ENCODE peak calls at places on chromosomes 3 and 15, in four cellular contexts. One of them, this sample, is unnamed.

GRCh38 chr15:99143655-99144610 is 39.1 kb downstream of the SYNM start:
- DNase-seq in neural progenitor cell: peak; percentile 20
- DNase-seq in PC-3: no peak
- DNase-seq in DND-41: no peak
- DNase-seq in this sample: no peak

GRCh38 chr3:96347289-96347688 is 467.1 kb upstream of the EPHA6 start:
- DNase-seq in neural progenitor cell: no peak
- DNase-seq in PC-3: peak; percentile 64
- DNase-seq in DND-41: no peak
- DNase-seq in this sample: no peak

GRCh38 chr3:85567074-85567676 is 608.4 kb downstream of the CADM2 start:
- DNase-seq in neural progenitor cell: peak; percentile 82
- DNase-seq in PC-3: peak; percentile 71
- DNase-seq in DND-41: peak; percentile 27
- DNase-seq in this sample: no peak

GRCh38 chr3:192273611-192274010 is 453.7 kb downstream of the FGF12 start:
- DNase-seq in neural progenitor cell: no peak
- DNase-seq in PC-3: peak; percentile 16
- DNase-seq in DND-41: no peak
- DNase-seq in this sample: no peak

GRCh38 chr15:48191574-48192225 is at the start of gene CTXN2:
- DNase-seq in neural progenitor cell: peak; percentile 60
- DNase-seq in PC-3: no peak
- DNase-seq in DND-41: no peak
- DNase-seq in this sample: no peak

GRCh38 chr3:185532881-185533280 is 19.5 kb downstream of the LIPH start:
- DNase-seq in neural progenitor cell: peak; percentile 50
- DNase-seq in PC-3: no peak
- DNase-seq in DND-41: no peak
- DNase-seq in this sample: no peak

GRCh38 chr3:20060924-20061323 is 20.7 kb downstream of the KAT2B start:
- DNase-seq in neural progenitor cell: no peak
- DNase-seq in PC-3: peak; percentile 23
- DNase-seq in DND-41: no peak
- DNase-seq in this sample: no peak

GRCh38 chr3:189824629-189825312 is 193.6 kb downstream of the TP63 start:
- DNase-seq in neural progenitor cell: no peak
- DNase-seq in PC-3: peak; percentile 91
- DNase-seq in DND-41: no peak
- DNase-seq in this sample: no peak

GRCh38 chr15:38647683-38648082 is 83.1 kb upstream of the RASGRP1 start:
- DNase-seq in neural progenitor cell: peak; percentile 14
- DNase-seq in PC-3: peak; percentile 63
- DNase-seq in DND-41: no peak
- DNase-seq in this sample: no peak

GRCh38 chr3:195847061-195847950 is 35.6 kb upstream of the MUC4 start:
- DNase-seq in neural progenitor cell: no peak
- DNase-seq in PC-3: peak; percentile 55
- DNase-seq in DND-41: no peak
- DNase-seq in this sample: no peak

GRCh38 chr15:33473005-33473404 is 162.2 kb downstream of the RYR3 start:
- DNase-seq in neural progenitor cell: no peak
- DNase-seq in PC-3: no peak
- DNase-seq in DND-41: no peak
- DNase-seq in this sample: no peak

GRCh38 chr3:107969994-107970896 is 120.6 kb downstream of the CD47 start:
- DNase-seq in neural progenitor cell: no peak
- DNase-seq in PC-3: peak; percentile 90
- DNase-seq in DND-41: no peak
- DNase-seq in this sample: peak; percentile 13

GRCh38 chr3:15815696-15816095 is 17.9 kb upstream of the ANKRD28 start:
- DNase-seq in neural progenitor cell: peak; percentile 17
- DNase-seq in PC-3: peak; percentile 84
- DNase-seq in DND-41: no peak
- DNase-seq in this sample: no peak

GRCh38 chr3:33360136-33360825 is 79.9 kb downstream of the UBP1 start:
- DNase-seq in neural progenitor cell: no peak
- DNase-seq in PC-3: peak; percentile 95
- DNase-seq in DND-41: no peak
- DNase-seq in this sample: no peak

GRCh38 chr15:35289029-35289617 is 204.0 kb upstream of the NANOGP8 start:
- DNase-seq in neural progenitor cell: peak; percentile 63
- DNase-seq in PC-3: peak; percentile 74
- DNase-seq in DND-41: no peak
- DNase-seq in this sample: peak; percentile 17

GRCh38 chr3:30355622-30356021 is 250.8 kb upstream of the TGFBR2 start:
- DNase-seq in neural progenitor cell: peak; percentile 9
- DNase-seq in PC-3: no peak
- DNase-seq in DND-41: no peak
- DNase-seq in this sample: no peak

GRCh38 chr15:62432702-62433398 is 267.8 kb upstream of the C2CD4B start:
- DNase-seq in neural progenitor cell: no peak
- DNase-seq in PC-3: no peak
- DNase-seq in DND-41: no peak
- DNase-seq in this sample: no peak

GRCh38 chr15:67835349-67836133 is 4.3 kb downstream of the RNU6-1 start:
- DNase-seq in neural progenitor cell: peak; percentile 72
- DNase-seq in PC-3: no peak
- DNase-seq in DND-41: no peak
- DNase-seq in this sample: peak; percentile 32

GRCh38 chr3:159775372-159775961 is 213.2 kb upstream of the IL12A start:
- DNase-seq in neural progenitor cell: peak; percentile 77
- DNase-seq in PC-3: no peak
- DNase-seq in DND-41: no peak
- DNase-seq in this sample: no peak

GRCh38 chr3:182989566-182989965 is 9.2 kb upstream of the DCUN1D1 start:
- DNase-seq in neural progenitor cell: no peak
- DNase-seq in PC-3: peak; percentile 61
- DNase-seq in DND-41: no peak
- DNase-seq in this sample: no peak

GRCh38 chr3:98574157-98574556 is 19.3 kb downstream of the CPOX start:
- DNase-seq in neural progenitor cell: no peak
- DNase-seq in PC-3: no peak
- DNase-seq in DND-41: no peak
- DNase-seq in this sample: no peak

GRCh38 chr15:74783808-74784175 is 1.9 kb downstream of the CSK start:
- DNase-seq in neural progenitor cell: no peak
- DNase-seq in PC-3: no peak
- DNase-seq in DND-41: no peak
- DNase-seq in this sample: no peak

GRCh38 chr3:76083992-76084391 is 298.6 kb upstream of the ZNF717 start:
- DNase-seq in neural progenitor cell: no peak
- DNase-seq in PC-3: no peak
- DNase-seq in DND-41: no peak
- DNase-seq in this sample: no peak

GRCh38 chr3:149343951-149344350 is 10.5 kb upstream of the TM4SF18 start:
- DNase-seq in neural progenitor cell: peak; percentile 19
- DNase-seq in PC-3: no peak
- DNase-seq in DND-41: no peak
- DNase-seq in this sample: no peak

GRCh38 chr3:46501702-46502101 is 3.9 kb downstream of the RTP3 start:
- DNase-seq in neural progenitor cell: no peak
- DNase-seq in PC-3: no peak
- DNase-seq in DND-41: no peak
- DNase-seq in this sample: no peak

DNA sequence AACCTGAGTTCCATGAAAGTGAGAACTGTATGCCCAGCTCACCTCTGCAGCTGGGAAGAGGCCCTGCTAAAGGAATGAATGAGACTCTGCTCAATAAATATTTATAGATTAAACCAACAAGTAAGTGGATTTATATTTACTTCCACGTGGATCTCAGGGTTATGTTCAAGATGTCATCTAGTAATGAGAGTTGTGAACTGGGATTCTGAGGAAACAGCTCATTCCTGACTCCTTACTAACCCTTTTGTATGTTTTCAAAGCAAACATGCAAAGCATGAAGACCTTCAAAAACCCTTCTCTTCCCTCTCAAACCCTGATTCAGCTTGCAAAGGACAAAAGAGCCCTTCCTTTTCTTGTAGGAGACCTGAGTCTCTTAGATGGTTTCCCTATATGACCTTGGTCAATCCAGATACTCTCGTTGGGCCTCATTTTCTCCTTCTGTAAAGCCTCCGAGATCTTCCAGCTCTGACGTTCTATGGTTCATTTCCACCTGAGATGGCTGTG is 53.4 kb downstream of the LSM3 start:
- DNase-seq in neural progenitor cell: no peak
- DNase-seq in PC-3: peak; percentile 60
- DNase-seq in DND-41: no peak
- DNase-seq in this sample: no peak
- H3K4me1 ChIP-seq in neural progenitor cell: peaks cover 6% of the 10 kb centered on the region
- H3K4me1 ChIP-seq in PC-3: peaks cover 68% of the 10 kb centered on the region
- H3K4me1 ChIP-seq in DND-41: no peaks in the 10 kb centered on the region
- H3K4me1 ChIP-seq in this sample: no peaks in the 10 kb centered on the region

GRCh38 chr3:141280086-141280485 is 48.5 kb downstream of the PXYLP1 start:
- DNase-seq in neural progenitor cell: no peak
- DNase-seq in PC-3: no peak
- DNase-seq in DND-41: no peak
- DNase-seq in this sample: no peak
- H3K27ac ChIP-seq in neural progenitor cell: no peak overlapping the region
- H3K27ac ChIP-seq in PC-3: no peak overlapping the region
- H3K27ac ChIP-seq in DND-41: no peak overlapping the region
- H3K27ac ChIP-seq in this sample: no peak overlapping the region

DNA sequence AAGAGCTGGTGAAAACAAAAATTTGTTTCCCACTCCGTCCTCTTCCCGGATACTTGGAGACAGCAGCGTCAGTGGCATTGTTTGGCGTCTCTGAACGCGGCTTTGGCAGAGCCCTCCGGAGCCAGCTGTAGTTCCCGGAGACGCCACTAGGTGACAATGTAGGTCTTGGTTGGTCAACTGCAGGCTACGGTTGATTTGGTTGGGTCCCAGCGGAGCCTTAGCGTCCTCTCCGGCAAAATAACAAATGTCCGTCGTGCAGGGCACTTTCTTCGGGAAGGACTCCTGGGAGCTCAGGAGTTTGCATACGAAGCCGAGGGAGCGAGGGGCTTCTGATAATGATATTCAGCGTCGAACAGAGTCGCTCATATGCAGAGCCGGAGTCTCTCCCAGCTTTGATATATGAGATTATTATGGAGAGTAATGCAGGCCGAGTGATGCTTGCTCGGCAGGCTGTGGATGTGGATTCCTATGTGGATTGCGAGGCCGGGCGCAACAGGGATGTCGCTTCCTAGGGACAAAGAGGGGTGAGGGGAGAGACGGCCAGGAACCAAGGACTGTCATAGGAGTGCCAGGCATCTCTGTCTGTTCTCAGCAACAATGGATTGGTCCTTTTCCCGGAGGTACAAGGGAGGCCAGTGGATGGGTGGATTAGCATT is 74.8 kb downstream of the IL20RB start:
- DNase-seq in neural progenitor cell: peak; percentile 95
- DNase-seq in PC-3: peak; percentile 76
- DNase-seq in DND-41: peak; percentile 79
- DNase-seq in this sample: peak; percentile 60
- H3K4me3 ChIP-seq in neural progenitor cell: peak overlapping the region; percentile 40
- H3K4me3 ChIP-seq in PC-3: peak overlapping the region; percentile 46
- H3K4me3 ChIP-seq in DND-41: no peak overlapping the region
- H3K4me3 ChIP-seq in this sample: peak overlapping the region; percentile 59

GRCh38 chr3:187985636-187986035 is 168.3 kb upstream of the LPP start:
- DNase-seq in neural progenitor cell: no peak
- DNase-seq in PC-3: no peak
- DNase-seq in DND-41: no peak
- DNase-seq in this sample: no peak
- H3K4me1 ChIP-seq in neural progenitor cell: peaks cover 25% of the 10 kb centered on the region
- H3K4me1 ChIP-seq in PC-3: peaks cover 21% of the 10 kb centered on the region
- H3K4me1 ChIP-seq in DND-41: peaks cover 54% of the 10 kb centered on the region
- H3K4me1 ChIP-seq in this sample: peaks cover 28% of the 10 kb centered on the region

DNA sequence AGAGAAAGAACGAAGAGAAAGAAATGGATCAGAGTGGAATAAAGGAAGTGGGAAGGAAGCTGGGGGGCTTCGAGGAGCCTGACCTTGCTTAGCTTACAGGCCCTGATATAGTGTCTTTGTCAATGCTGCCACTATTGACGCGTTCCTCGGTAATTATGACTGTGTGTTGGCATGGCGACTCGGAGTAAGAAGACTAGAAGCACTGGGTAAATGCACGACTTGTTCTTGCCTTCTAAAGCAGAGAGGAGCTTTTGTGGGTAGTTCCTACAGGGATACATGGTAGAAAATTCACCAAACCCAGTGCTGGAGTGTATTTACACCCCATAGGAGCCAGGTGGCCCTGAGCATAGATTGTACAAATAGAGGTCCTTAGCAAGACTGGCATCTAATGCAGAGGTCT is 47.7 kb upstream of the POLG start:
- DNase-seq in neural progenitor cell: no peak
- DNase-seq in PC-3: no peak
- DNase-seq in DND-41: no peak
- DNase-seq in this sample: no peak
- H3K27ac ChIP-seq in neural progenitor cell: no peak overlapping the region
- H3K27ac ChIP-seq in PC-3: no peak overlapping the region
- H3K27ac ChIP-seq in DND-41: no peak overlapping the region
- H3K27ac ChIP-seq in this sample: no peak overlapping the region

GRCh38 chr15:91264651-91265351 is 164.7 kb downstream of the SV2B start:
- DNase-seq in neural progenitor cell: no peak
- DNase-seq in PC-3: no peak
- DNase-seq in DND-41: no peak
- DNase-seq in this sample: no peak
- H3K4me3 ChIP-seq in neural progenitor cell: no peak overlapping the region
- H3K4me3 ChIP-seq in PC-3: no peak overlapping the region
- H3K4me3 ChIP-seq in DND-41: no peak overlapping the region
- H3K4me3 ChIP-seq in this sample: no peak overlapping the region

GRCh38 chr3:17233398-17233800 is 348.6 kb downstream of the PLCL2 start:
- DNase-seq in neural progenitor cell: peak; percentile 74
- DNase-seq in PC-3: peak; percentile 97
- DNase-seq in DND-41: peak; percentile 51
- DNase-seq in this sample: peak; percentile 22

GRCh38 chr3:17234382-17234781 is 349.6 kb downstream of the PLCL2 start:
- DNase-seq in neural progenitor cell: no peak
- DNase-seq in PC-3: no peak
- DNase-seq in DND-41: no peak
- DNase-seq in this sample: no peak

GRCh38 chr3:17232442-17232841 is 347.7 kb downstream of the PLCL2 start:
- DNase-seq in neural progenitor cell: no peak
- DNase-seq in PC-3: no peak
- DNase-seq in DND-41: no peak
- DNase-seq in this sample: no peak

GRCh38 chr3:17238029-17238428 is 353.3 kb downstream of the PLCL2 start:
- DNase-seq in neural progenitor cell: no peak
- DNase-seq in PC-3: no peak
- DNase-seq in DND-41: no peak
- DNase-seq in this sample: no peak

GRCh38 chr3:17235311-17235710 is 350.6 kb downstream of the PLCL2 start:
- DNase-seq in neural progenitor cell: no peak
- DNase-seq in PC-3: no peak
- DNase-seq in DND-41: no peak
- DNase-seq in this sample: no peak
- H3K4me1 ChIP-seq in neural progenitor cell: no peaks in the 10 kb centered on the region
- H3K4me1 ChIP-seq in PC-3: peaks cover 18% of the 10 kb centered on the region
- H3K4me1 ChIP-seq in DND-41: no peaks in the 10 kb centered on the region
- H3K4me1 ChIP-seq in this sample: peaks cover 3% of the 10 kb centered on the region

DNA sequence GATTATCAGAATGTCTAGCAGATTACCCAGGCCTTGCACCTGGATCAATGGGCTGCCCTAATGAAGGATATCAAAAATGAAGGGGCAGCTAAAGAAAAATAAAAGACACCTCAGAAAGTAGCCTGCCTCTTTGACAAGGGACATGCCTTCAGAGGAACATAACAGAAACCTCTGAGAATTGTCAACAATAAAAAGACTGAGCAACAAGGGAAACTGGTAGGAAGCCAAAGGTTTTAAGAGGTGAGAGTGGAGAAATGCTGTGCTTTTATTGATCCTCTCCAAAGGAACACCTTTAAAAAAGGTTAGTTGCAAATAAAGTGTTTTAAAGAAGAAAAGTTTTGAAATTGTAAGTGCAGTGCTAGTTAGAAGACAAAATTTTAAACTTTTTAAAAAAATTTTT is 187.8 kb upstream of the TTC14 start:
- DNase-seq in neural progenitor cell: no peak
- DNase-seq in PC-3: peak; percentile 70
- DNase-seq in DND-41: no peak
- DNase-seq in this sample: no peak
- H3K27ac ChIP-seq in neural progenitor cell: no peak overlapping the region
- H3K27ac ChIP-seq in PC-3: peak overlapping the region; percentile 62
- H3K27ac ChIP-seq in DND-41: no peak overlapping the region
- H3K27ac ChIP-seq in this sample: no peak overlapping the region